ENCODE peak calls at places on chromosomes 13 and 19, in nine cellular contexts. T, A, H, I, P, C, E, X and J are unnamed samples.

GRCh38 chr13:43558942-43559341 is 227.8 kb downstream of the ENOX1 start:
- DNase-seq in C (no peak), P (no peak), X (no peak), A (no peak), T (no peak), E (no peak), I (no peak), H (no peak), J (no peak)

GRCh38 chr13:110318920-110319319 is 11.8 kb downstream of the COL4A2 start:
- DNase-seq in E (no peak), X (no peak), A (no peak), C (no peak), I (no peak), H (no peak), P (peak; percentile 26), T (no peak), J (no peak)

GRCh38 chr13:43963726-43964125 is 84.0 kb downstream of the LACC1 start:
- DNase-seq in X (no peak), C (no peak), P (peak; percentile 54), A (no peak), H (peak; percentile 24), E (no peak), T (no peak), I (no peak), J (no peak)

GRCh38 chr13:33262997-33263396 is 22.6 kb downstream of the STARD13 start:
- DNase-seq in H (no peak), I (no peak), T (no peak), A (no peak), X (no peak), C (peak; percentile 23), E (no peak), P (no peak), J (no peak)

GRCh38 chr19:45917421-45918091 is 3.0 kb upstream of the NANOS2 start:
- DNase-seq in X (no peak), H (no peak), A (peak; percentile 69), C (no peak), E (no peak), P (no peak), I (no peak), T (no peak), J (no peak)

GRCh38 chr13:113232208-113233003 is 23.0 kb downstream of the CUL4A start:
- DNase-seq in P (no peak), A (no peak), H (no peak), X (no peak), E (no peak), I (no peak), C (no peak), T (no peak), J (no peak)

GRCh38 chr19:18422530-18423191 is 3.5 kb downstream of the SSBP4 start:
- DNase-seq in E (no peak), H (no peak), C (no peak), X (no peak), P (no peak), I (no peak), A (peak; percentile 71), T (no peak), J (no peak)

GRCh38 chr19:45954132-45954531 is 19.5 kb downstream of the NOVA2 start:
- DNase-seq in I (no peak), A (no peak), C (no peak), P (peak; percentile 67), T (peak; percentile 85), E (no peak), X (no peak), H (no peak), J (no peak)

GRCh38 chr13:79491715-79492114 is 10.8 kb downstream of the NDFIP2 start:
- DNase-seq in A (no peak), X (no peak), T (no peak), P (no peak), I (peak; percentile 24), E (no peak), C (peak; percentile 78), H (no peak), J (no peak)